ENCODE peak calls at places on chromosomes 3 and 15, in five cellular contexts. Q is GM12891, X is K562, U is GM12878, J is HepG2. L is an unnamed sample.
A peak's percentile ranks its signal among the peaks of the same experiment; 100 is the strongest.

GRCh38 chr3:71997066-71997653 is 212.2 kb upstream of the PROK2 start:
- DNase-seq in X (no peak), Q (no peak), U (no peak), J (no peak), L (no peak)

GRCh38 chr15:62153228-62153627 is 11.9 kb downstream of the C2CD4B start:
- DNase-seq in J (no peak), U (no peak), Q (no peak), X (no peak), L (no peak)

GRCh38 chr3:117853923-117854322 is 1144.3 kb downstream of the TUSC7 start:
- DNase-seq in Q (no peak), J (no peak), X (no peak), U (no peak), L (no peak)

GRCh38 chr15:45645026-45645980 is 10.5 kb downstream of the SQOR start:
- DNase-seq in U (no peak), Q (no peak), X (no peak), J (no peak), L (no peak)

GRCh38 chr15:66138096-66138783 is 115.3 kb downstream of the MEGF11 start:
- DNase-seq in Q (no peak), X (no peak), U (no peak), J (no peak), L (no peak)

GRCh38 chr15:35078221-35078915 is 6.7 kb downstream of the NANOGP8 start:
- DNase-seq in Q (peak; percentile 57), U (no peak), X (peak; percentile 52), J (peak; percentile 44), L (peak; percentile 47)

GRCh38 chr15:101600024-101600423 is 52.2 kb downstream of the TM2D3 start:
- DNase-seq in J (no peak), X (no peak), U (no peak), Q (no peak), L (no peak)

GRCh38 chr15:95284933-95285401 is 1045.5 kb upstream of the NR2F2 start:
- DNase-seq in J (no peak), Q (no peak), X (no peak), U (no peak), L (no peak)

GRCh38 chr3:55683666-55684270 is 196.7 kb upstream of the WNT5A start:
- DNase-seq in Q (no peak), J (no peak), U (no peak), X (no peak), L (no peak)

GRCh38 chr3:116663161-116663885 is 46.3 kb upstream of the TUSC7 start:
- DNase-seq in J (no peak), Q (no peak), U (no peak), X (no peak), L (no peak)

GRCh38 chr3:171551296-171551695 is 91.1 kb upstream of the TNIK start:
- DNase-seq in J (no peak), X (no peak), U (no peak), Q (no peak), L (no peak)

GRCh38 chr3:45554001-45554691 is 40.4 kb upstream of the LIMD1 start:
- DNase-seq in Q (no peak), J (no peak), U (peak; percentile 68), X (peak; percentile 26), L (no peak)

GRCh38 chr15:80151148-80151547 is 1.7 kb upstream of the FAH start:
- DNase-seq in Q (no peak), X (no peak), J (no peak), U (no peak), L (no peak)

GRCh38 chr3:49788056-49788455 is 1.7 kb upstream of the IP6K1 start:
- DNase-seq in J (no peak), X (no peak), U (no peak), Q (no peak), L (no peak)

GRCh38 chr3:126746395-126747177 is 42.5 kb downstream of the CHCHD6 start:
- DNase-seq in J (peak; percentile 84), U (no peak), X (peak; percentile 42), Q (no peak), L (no peak)

GRCh38 chr3:12501360-12502020 is 17.2 kb downstream of the TSEN2 start:
- DNase-seq in J (no peak), Q (no peak), U (no peak), X (no peak), L (no peak)

DNA sequence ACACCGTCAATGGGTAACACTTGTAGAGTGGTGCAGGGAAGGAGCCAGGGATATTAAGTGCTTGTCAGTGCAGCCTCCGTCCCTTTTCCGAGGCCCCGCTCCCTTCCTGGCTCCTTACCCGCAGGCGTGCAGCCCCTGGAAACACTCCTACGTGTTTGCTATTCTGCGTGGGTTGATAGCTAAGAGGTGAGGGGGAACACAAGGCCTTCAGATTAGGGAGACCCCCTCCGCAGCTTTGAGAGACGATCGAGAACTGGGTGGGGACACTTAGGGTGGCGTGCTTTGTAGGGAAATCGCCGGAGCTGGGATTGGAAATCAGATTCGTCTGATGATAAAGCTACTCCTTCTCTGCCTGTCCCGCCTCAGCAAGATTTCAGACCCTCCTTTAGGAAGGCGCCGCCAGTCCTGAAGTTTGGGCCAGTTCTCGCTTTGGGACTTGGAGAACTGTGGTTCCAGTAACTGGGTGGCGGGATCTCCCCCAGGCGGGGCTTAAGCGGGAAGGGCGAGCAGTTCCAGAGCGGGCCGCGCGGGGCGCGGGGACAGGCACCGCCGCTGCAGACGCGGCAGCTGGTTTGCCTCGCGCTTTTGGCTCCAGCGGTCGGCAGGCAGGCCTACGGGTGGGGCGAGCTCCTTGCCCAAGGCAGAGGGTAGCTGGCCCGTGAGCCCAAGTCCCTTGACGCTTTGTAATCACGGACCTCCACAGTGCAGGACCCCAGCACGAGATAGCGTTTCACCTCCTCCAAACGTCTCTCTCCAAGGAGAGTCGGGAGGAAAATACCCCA is 8.0 kb upstream of the FAM107A start:
- DNase-seq in U (no peak), Q (peak; percentile 80), X (peak; percentile 68), J (peak; percentile 43), L (peak; percentile 74)
- TF ChIP-seq POLR2A in U (no peak), Q (no peak), X (no peak), J (no peak), L (no peak)

GRCh38 chr3:164419220-164419619 is 659.1 kb downstream of the SI start:
- DNase-seq in Q (no peak), X (no peak), U (no peak), J (no peak), L (no peak)
- TF ChIP-seq TAF1 in Q (no peak), X (no peak), U (no peak), J (no peak), L (no peak)

GRCh38 chr3:97686258-97686657 is 78.3 kb upstream of the ARL6 start:
- DNase-seq in U (no peak), X (no peak), Q (no peak), J (no peak), L (no peak)
- TF ChIP-seq POLR2AphosphoS5 in U (no peak), X (no peak), Q (no peak), J (no peak), L (no peak)

DNA sequence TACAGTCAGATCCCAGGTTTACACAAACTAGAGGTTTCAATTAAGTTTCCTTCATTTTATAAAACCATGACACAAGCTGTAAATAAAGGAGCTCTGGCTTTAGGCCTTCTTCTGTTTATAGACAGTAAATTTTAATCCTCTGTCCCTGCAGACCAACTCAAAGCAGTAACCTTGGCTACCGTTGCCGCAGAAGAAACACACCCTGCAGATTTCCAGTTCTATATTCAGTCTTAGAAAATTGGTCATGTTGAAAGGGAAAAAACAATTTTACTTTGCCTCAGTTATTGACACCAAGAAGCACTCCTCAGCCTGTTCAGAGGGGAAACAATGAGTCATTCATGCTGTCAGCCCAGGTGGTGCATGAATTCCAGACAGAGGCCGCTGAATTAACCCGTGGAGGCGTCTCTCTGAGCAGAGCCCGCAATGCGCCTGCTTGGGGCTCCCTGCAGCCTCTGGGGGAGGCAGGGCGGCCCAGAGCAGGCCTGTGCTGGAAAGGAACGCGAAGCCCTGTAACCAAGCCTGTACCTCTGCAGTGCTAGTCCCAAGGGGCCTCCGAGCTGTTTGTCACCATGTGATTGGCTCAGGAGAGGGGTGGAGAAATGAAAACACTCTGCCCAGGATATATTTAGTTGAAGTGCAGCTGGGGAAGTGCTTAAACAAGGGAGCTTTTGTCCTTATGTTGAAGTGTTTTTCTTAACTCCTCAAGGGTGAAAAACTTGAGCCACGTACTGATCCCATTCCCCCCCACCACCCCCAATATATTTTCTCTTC is 68.5 kb upstream of the CHD2 start:
- DNase-seq in U (peak; percentile 98), Q (peak; percentile 54), X (peak; percentile 77), J (peak; percentile 98), L (peak; percentile 67)
- TF ChIP-seq POLR2A in U (peak; percentile 93), Q (peak; percentile 90), X (peak; percentile 75), J (peak; percentile 86), L (peak; percentile 83)

GRCh38 chr15:68935400-68935937 is 5.1 kb downstream of the SPESP1 start:
- DNase-seq in Q (no peak), U (no peak), J (no peak), X (no peak), L (no peak)
- TF ChIP-seq TAF1 in Q (no peak), U (no peak), J (no peak), X (no peak), L (no peak)

GRCh38 chr3:42582474-42583070 is 805 bp upstream of the SEC22C start:
- DNase-seq in X (no peak), U (no peak), Q (no peak), J (no peak), L (no peak)

GRCh38 chr3:42581400-42581708 is 413 bp downstream of the SEC22C start:
- DNase-seq in X (no peak), U (no peak), J (no peak), Q (no peak), L (no peak)

GRCh38 chr3:42578054-42578453 is 3.7 kb downstream of the SEC22C start:
- DNase-seq in J (no peak), U (no peak), X (no peak), Q (no peak), L (no peak)

GRCh38 chr3:42581709-42582473 is at the start of gene SEC22C:
- DNase-seq in X (peak; percentile 99), U (peak; percentile 73), Q (peak; percentile 97), J (peak; percentile 87), L (peak; percentile 99)
- TF ChIP-seq POLR2AphosphoS5 in X (peak; percentile 78), U (peak; percentile 67), Q (peak; percentile 34), J (peak; percentile 69), L (peak; percentile 77)

DNA sequence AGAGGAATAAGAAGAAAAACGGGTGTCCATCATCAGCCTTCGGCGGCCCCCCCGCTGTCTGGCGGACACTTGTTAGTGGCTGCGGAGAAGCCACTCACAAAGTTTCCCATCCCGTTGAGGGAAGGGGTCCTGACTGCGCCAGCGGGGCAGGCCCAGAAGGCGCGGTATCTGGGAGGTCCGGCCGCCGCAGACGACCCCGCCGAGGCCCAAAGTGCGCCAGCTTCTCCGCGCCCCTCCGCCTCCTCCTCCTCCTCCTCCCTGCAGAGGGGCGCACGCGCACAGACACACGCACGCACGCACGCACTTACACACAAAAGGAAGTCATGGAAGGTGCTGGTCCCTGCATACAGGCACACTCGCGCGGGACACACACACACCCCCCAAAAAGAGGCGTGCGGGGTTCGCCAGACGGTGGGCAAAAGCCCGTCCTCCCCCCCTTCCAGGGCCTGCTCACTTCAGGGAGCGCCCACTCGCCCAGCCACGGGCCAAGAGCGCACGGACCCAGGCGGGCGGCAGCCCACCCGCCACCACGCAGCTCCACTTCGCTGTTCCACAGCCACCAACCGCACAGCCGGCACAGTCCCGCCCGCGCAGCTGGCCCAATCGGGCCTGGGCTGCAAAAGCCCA is 18.0 kb downstream of the ZNF148 start:
- DNase-seq in U (no peak), J (peak; percentile 58), Q (peak; percentile 66), X (no peak), L (peak; percentile 58)
- TF ChIP-seq POLR2A in U (peak; percentile 74), J (peak; percentile 86), Q (peak; percentile 57), X (no peak), L (peak; percentile 58)

DNA sequence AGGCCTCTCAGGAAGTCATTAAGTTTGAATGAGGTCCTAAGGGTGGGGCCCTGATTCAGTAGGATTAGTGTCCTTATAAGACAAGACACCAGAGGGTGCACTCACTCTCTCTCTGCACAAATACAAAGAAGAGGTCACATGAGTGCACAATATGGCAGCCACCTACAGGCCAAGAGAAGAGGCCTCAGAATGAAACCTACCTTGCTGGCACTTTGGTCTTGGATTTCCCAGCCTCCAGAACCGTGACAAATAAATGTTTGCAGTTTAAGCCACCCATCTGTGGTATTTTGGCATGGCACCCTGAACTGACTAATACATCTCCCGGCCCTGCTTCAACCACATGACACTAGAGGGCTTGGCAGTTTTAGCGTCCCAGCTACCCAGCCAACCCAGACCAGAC is 73.9 kb upstream of the CHRNB4 start:
- DNase-seq in J (peak; percentile 38), U (no peak), Q (no peak), X (no peak), L (no peak)
- TF ChIP-seq TAF1 in J (no peak), U (no peak), Q (no peak), X (no peak), L (no peak)